ENCODE peak calls at places on chromosomes 12 and 14, in eight cellular contexts. Y is stromal cell of bone marrow, V is iPS DF 19.7, Q is SJSA1, B is RPMI7951, H is iris pigment epithelial cell, S is aorta, T is AML-193. O is an unnamed sample.

GRCh38 chr12:94767971-94768370 is 117.6 kb upstream of the TMCC3 start:
- DNase-seq in Y (no peak), V (no peak), Q (peak), B (no peak), H (peak), S (no peak), T (no peak), O (no peak)

GRCh38 chr14:32201196-32201815 is 539 bp upstream of the RNU6-7 start:
- DNase-seq in Y (peak), V (peak), Q (peak), B (peak), H (peak), S (peak), T (no peak), O (peak)

GRCh38 chr14:98507269-98507668 is 764.7 kb downstream of the BCL11B start:
- DNase-seq in Y (no peak), V (no peak), Q (no peak), B (no peak), H (no peak), S (no peak), T (no peak), O (peak)

GRCh38 chr12:54030889-54031860 is 1.7 kb upstream of the HOXC5 start:
- DNase-seq in Y (no peak), V (no peak), Q (no peak), B (no peak), H (peak), S (no peak), T (no peak), O (no peak)

GRCh38 chr12:49121047-49121696 is 10.0 kb downstream of the TUBA1B start:
- DNase-seq in Y (peak), V (peak), Q (peak), B (peak), H (peak), S (no peak), T (peak), O (peak)

GRCh38 chr12:79844693-79845092 is 90.2 kb downstream of the PPP1R12A start:
- DNase-seq in Y (peak), V (peak), Q (peak), B (peak), H (peak), S (no peak), T (no peak), O (peak)

GRCh38 chr14:77880056-77880455 is 80.1 kb downstream of the ADCK1 start:
- DNase-seq in Y (no peak), V (no peak), Q (no peak), B (no peak), H (no peak), S (no peak), T (no peak), O (no peak)

GRCh38 chr14:104436047-104436531 is 143.5 kb upstream of the C14orf180 start:
- DNase-seq in Y (peak), V (no peak), Q (no peak), B (peak), H (peak), S (peak), T (no peak), O (peak)

GRCh38 chr12:89344043-89344861 is 8.0 kb downstream of the DUSP6 start:
- DNase-seq in Y (no peak), V (no peak), Q (no peak), B (no peak), H (no peak), S (no peak), T (no peak), O (no peak)

GRCh38 chr12:75236206-75236605 is 26.6 kb upstream of the KCNC2 start:
- DNase-seq in Y (no peak), V (no peak), Q (no peak), B (peak), H (no peak), S (no peak), T (no peak), O (peak)

O was measured in HT1080.